ENCODE peak calls at places on chromosomes 12 and 14, in four cellular contexts. One of them, this sample, is unnamed.
A peak's percentile ranks its signal among the peaks of the same experiment; 100 is the strongest.

GRCh38 chr12:85993746-85994145 is 119.7 kb downstream of the NTS start:
- DNase-seq in left ventricle myocardium inferior: no peak
- DNase-seq in uterus: no peak
- DNase-seq in tibial artery: no peak
- DNase-seq in this sample: no peak

GRCh38 chr14:64777461-64777860 is 73.2 kb downstream of the PLEKHG3 start:
- DNase-seq in left ventricle myocardium inferior: no peak
- DNase-seq in uterus: no peak
- DNase-seq in tibial artery: no peak
- DNase-seq in this sample: no peak

GRCh38 chr12:109705291-109705690 is 8.3 kb upstream of the FAM222A start:
- DNase-seq in tibial artery: no peak
- DNase-seq in uterus: no peak
- DNase-seq in left ventricle myocardium inferior: no peak
- DNase-seq in this sample: no peak

GRCh38 chr12:79006306-79006705 is 141.7 kb downstream of the SYT1 start:
- DNase-seq in tibial artery: no peak
- DNase-seq in left ventricle myocardium inferior: no peak
- DNase-seq in uterus: no peak
- DNase-seq in this sample: no peak

GRCh38 chr12:92707926-92708325 is 5.1 kb downstream of the PLEKHG7 start:
- DNase-seq in left ventricle myocardium inferior: no peak
- DNase-seq in tibial artery: no peak
- DNase-seq in uterus: no peak
- DNase-seq in this sample: no peak

GRCh38 chr14:29548948-29549370 is 378.7 kb downstream of the PRKD1 start:
- DNase-seq in uterus: no peak
- DNase-seq in left ventricle myocardium inferior: no peak
- DNase-seq in tibial artery: no peak
- DNase-seq in this sample: no peak

GRCh38 chr12:131726-132465 is 65.3 kb downstream of the IQSEC3 start:
- DNase-seq in tibial artery: no peak
- DNase-seq in left ventricle myocardium inferior: no peak
- DNase-seq in uterus: no peak
- DNase-seq in this sample: no peak

GRCh38 chr14:25097120-25097519 is 47.2 kb upstream of the STXBP6 start:
- DNase-seq in tibial artery: no peak
- DNase-seq in uterus: no peak
- DNase-seq in left ventricle myocardium inferior: no peak
- DNase-seq in this sample: no peak

GRCh38 chr14:105386581-105387529 is 11.5 kb upstream of the TEX22 start:
- DNase-seq in uterus: no peak
- DNase-seq in tibial artery: no peak
- DNase-seq in left ventricle myocardium inferior: no peak
- DNase-seq in this sample: no peak

GRCh38 chr12:50258167-50258551 is 25.2 kb downstream of the LIMA1 start:
- DNase-seq in tibial artery: peak; percentile 75
- DNase-seq in uterus: no peak
- DNase-seq in left ventricle myocardium inferior: peak; percentile 32
- DNase-seq in this sample: peak; percentile 71

GRCh38 chr12:116984098-116984497 is 73.3 kb downstream of the FBXW8 start:
- DNase-seq in left ventricle myocardium inferior: no peak
- DNase-seq in tibial artery: no peak
- DNase-seq in uterus: no peak
- DNase-seq in this sample: no peak

GRCh38 chr12:3991798-3992580 is 118.8 kb upstream of the PARP11 start:
- DNase-seq in tibial artery: no peak
- DNase-seq in left ventricle myocardium inferior: no peak
- DNase-seq in uterus: no peak
- DNase-seq in this sample: no peak

GRCh38 chr14:62745496-62745895 is 299.8 kb downstream of the KCNH5 start:
- DNase-seq in tibial artery: no peak
- DNase-seq in uterus: no peak
- DNase-seq in left ventricle myocardium inferior: no peak
- DNase-seq in this sample: no peak

GRCh38 chr14:72907886-72908285 is 14.0 kb upstream of the DPF3 start:
- DNase-seq in left ventricle myocardium inferior: no peak
- DNase-seq in tibial artery: no peak
- DNase-seq in uterus: no peak
- DNase-seq in this sample: no peak

GRCh38 chr12:91562476-91562875 is 379.9 kb upstream of the DCN start:
- DNase-seq in left ventricle myocardium inferior: no peak
- DNase-seq in tibial artery: no peak
- DNase-seq in uterus: no peak
- DNase-seq in this sample: no peak

GRCh38 chr14:106845286-106846087 is 1319.1 kb downstream of the TMEM121 start:
- DNase-seq in left ventricle myocardium inferior: no peak
- DNase-seq in tibial artery: no peak
- DNase-seq in uterus: no peak
- DNase-seq in this sample: no peak

GRCh38 chr14:50812180-50812579 is 18.8 kb downstream of the NIN start:
- DNase-seq in tibial artery: no peak
- DNase-seq in uterus: no peak
- DNase-seq in left ventricle myocardium inferior: no peak
- DNase-seq in this sample: no peak

GRCh38 chr12:38113991-38114390 is 202.6 kb upstream of the ALG10B start:
- DNase-seq in uterus: no peak
- DNase-seq in left ventricle myocardium inferior: no peak
- DNase-seq in tibial artery: no peak
- DNase-seq in this sample: no peak

GRCh38 chr12:80966001-80966400 is 28.3 kb upstream of the LIN7A start:
- DNase-seq in left ventricle myocardium inferior: no peak
- DNase-seq in tibial artery: no peak
- DNase-seq in uterus: no peak
- DNase-seq in this sample: no peak

GRCh38 chr12:3571323-3571722 is 80.3 kb downstream of the PRMT8 start:
- DNase-seq in left ventricle myocardium inferior: no peak
- DNase-seq in tibial artery: no peak
- DNase-seq in uterus: no peak
- DNase-seq in this sample: no peak

GRCh38 chr12:68641138-68641537 is 30.4 kb downstream of the RAP1B start:
- DNase-seq in uterus: no peak
- DNase-seq in left ventricle myocardium inferior: no peak
- DNase-seq in tibial artery: no peak
- DNase-seq in this sample: no peak
- H3K4me1 ChIP-seq in uterus: peaks cover 5% of the 10 kb centered on the region
- H3K4me1 ChIP-seq in left ventricle myocardium inferior: peaks cover 69% of the 10 kb centered on the region
- H3K4me1 ChIP-seq in tibial artery: peaks cover 24% of the 10 kb centered on the region
- H3K4me1 ChIP-seq in this sample: peaks cover 30% of the 10 kb centered on the region

GRCh38 chr12:31859232-31859977 is 99.8 kb upstream of the RESF1 start:
- DNase-seq in tibial artery: no peak
- DNase-seq in uterus: no peak
- DNase-seq in left ventricle myocardium inferior: no peak
- DNase-seq in this sample: no peak
- H3K4me1 ChIP-seq in tibial artery: no peaks in the 10 kb centered on the region
- H3K4me1 ChIP-seq in uterus: no peaks in the 10 kb centered on the region
- H3K4me1 ChIP-seq in left ventricle myocardium inferior: no peaks in the 10 kb centered on the region
- H3K4me1 ChIP-seq in this sample: no peaks in the 10 kb centered on the region

DNA sequence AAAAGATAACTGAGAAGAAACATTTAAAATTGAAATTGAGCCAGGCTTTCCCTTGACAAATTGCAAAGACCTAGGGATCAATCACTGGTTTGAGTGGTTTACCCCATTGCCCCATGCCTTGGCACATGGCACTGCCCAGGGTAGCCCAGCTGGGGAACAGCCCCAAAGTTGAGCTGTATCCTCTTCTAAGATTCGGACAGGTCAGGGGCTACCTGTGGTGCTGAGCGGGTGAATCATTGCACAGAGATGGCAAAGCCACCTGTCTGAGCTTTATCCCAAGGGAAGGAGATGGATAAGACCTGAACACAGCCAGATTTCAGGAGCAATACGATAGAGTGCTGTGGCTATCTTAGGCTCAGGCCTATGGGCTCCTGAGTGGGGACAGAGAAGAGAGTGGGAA is 7.0 kb downstream of the IFI27L2 start:
- DNase-seq in left ventricle myocardium inferior: no peak
- DNase-seq in uterus: no peak
- DNase-seq in tibial artery: no peak
- DNase-seq in this sample: no peak
- H3K4me1 ChIP-seq in left ventricle myocardium inferior: no peaks in the 10 kb centered on the region
- H3K4me1 ChIP-seq in uterus: no peaks in the 10 kb centered on the region
- H3K4me1 ChIP-seq in tibial artery: peaks cover 5% of the 10 kb centered on the region
- H3K4me1 ChIP-seq in this sample: no peaks in the 10 kb centered on the region

DNA sequence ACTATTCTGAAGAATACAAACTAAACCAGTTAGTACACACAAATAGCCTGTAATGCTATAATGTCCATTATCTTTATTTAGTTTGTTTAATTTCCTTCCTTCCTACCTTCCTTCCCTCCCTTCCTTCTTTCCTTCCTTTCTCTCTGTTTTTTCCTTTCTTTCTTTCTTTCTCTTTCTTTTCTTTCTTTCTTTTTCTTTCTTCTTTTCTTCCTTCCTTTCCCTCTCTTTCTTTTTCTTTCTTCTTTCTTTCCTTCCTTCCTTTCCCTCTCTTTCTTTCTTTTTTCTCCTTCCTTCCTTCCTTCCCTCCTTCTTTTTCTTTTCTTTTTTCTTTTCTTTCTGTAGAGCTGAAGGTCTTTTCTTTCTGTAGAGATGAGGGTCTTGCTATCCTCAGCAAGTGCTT is 131.2 kb downstream of the TMEM30B start:
- DNase-seq in tibial artery: no peak
- DNase-seq in uterus: no peak
- DNase-seq in left ventricle myocardium inferior: no peak
- DNase-seq in this sample: no peak
- H3K4me1 ChIP-seq in tibial artery: peaks cover 18% of the 10 kb centered on the region
- H3K4me1 ChIP-seq in uterus: no peaks in the 10 kb centered on the region
- H3K4me1 ChIP-seq in left ventricle myocardium inferior: peaks cover 3% of the 10 kb centered on the region
- H3K4me1 ChIP-seq in this sample: no peaks in the 10 kb centered on the region

DNA sequence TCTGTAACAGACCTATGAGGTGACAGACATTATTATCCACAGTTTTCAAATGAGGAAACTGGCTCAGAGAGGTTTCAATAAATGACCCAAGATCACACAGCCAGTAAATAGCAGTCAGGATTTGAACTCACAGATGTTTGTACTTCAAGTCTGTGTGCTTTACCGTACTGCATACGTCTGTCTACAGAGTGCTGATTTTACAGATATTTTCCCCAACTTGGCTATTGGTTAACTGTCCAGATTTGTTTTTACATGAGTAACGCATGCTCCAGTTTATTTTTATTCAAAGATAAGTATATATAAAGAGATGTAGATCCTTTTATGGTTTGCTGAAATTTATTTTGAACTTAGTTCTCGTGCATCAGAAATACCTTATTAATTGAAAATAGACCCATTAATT is 65.7 kb upstream of the SLC38A2 start:
- DNase-seq in tibial artery: no peak
- DNase-seq in left ventricle myocardium inferior: no peak
- DNase-seq in uterus: no peak
- DNase-seq in this sample: no peak
- H3K4me1 ChIP-seq in tibial artery: no peaks in the 10 kb centered on the region
- H3K4me1 ChIP-seq in left ventricle myocardium inferior: peaks cover 10% of the 10 kb centered on the region
- H3K4me1 ChIP-seq in uterus: no peaks in the 10 kb centered on the region
- H3K4me1 ChIP-seq in this sample: no peaks in the 10 kb centered on the region

GRCh38 chr12:108689314-108690190 is 41.8 kb downstream of the CORO1C start:
- DNase-seq in tibial artery: peak; percentile 73
- DNase-seq in uterus: no peak
- DNase-seq in left ventricle myocardium inferior: no peak
- DNase-seq in this sample: no peak

GRCh38 chr12:108691995-108692808 is 39.1 kb downstream of the CORO1C start:
- DNase-seq in tibial artery: peak; percentile 36
- DNase-seq in left ventricle myocardium inferior: peak; percentile 49
- DNase-seq in uterus: no peak
- DNase-seq in this sample: no peak

GRCh38 chr12:108691154-108691994 is 39.9 kb downstream of the CORO1C start:
- DNase-seq in tibial artery: peak; percentile 97
- DNase-seq in left ventricle myocardium inferior: peak; percentile 94
- DNase-seq in uterus: peak; percentile 98
- DNase-seq in this sample: peak; percentile 99

GRCh38 chr12:108690191-108690518 is 41.2 kb downstream of the CORO1C start:
- DNase-seq in left ventricle myocardium inferior: no peak
- DNase-seq in tibial artery: no peak
- DNase-seq in uterus: no peak
- DNase-seq in this sample: no peak

DNA sequence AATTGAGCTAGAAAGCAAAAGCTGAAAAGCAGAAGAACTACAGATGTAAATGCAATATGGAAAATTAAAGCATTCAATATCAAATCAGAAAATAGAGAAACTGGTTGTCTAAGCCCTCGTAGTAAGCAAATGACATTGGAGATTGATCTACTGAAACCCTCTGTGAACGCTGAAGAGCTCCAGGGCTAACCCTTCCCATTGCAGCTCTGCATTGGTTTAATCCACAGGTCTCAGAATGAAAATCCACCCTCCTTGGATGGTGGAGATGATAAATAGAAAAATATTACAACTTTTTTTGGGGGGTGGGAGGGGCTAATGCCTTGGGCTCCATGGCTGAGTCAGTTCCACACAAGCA is 40.5 kb downstream of the CORO1C start:
- DNase-seq in uterus: no peak
- DNase-seq in tibial artery: no peak
- DNase-seq in left ventricle myocardium inferior: no peak
- DNase-seq in this sample: no peak
- H3K4me1 ChIP-seq in uterus: peaks cover 36% of the 10 kb centered on the region
- H3K4me1 ChIP-seq in tibial artery: peaks cover 60% of the 10 kb centered on the region
- H3K4me1 ChIP-seq in left ventricle myocardium inferior: peaks cover 89% of the 10 kb centered on the region
- H3K4me1 ChIP-seq in this sample: no peaks in the 10 kb centered on the region

This sample was measured in right atrium auricular region.